ENCODE peak calls at places on chromosome 15, in five cellular contexts. G is fibroblast of villous mesenchyme, K is NCI-H69, D is foreskin keratinocyte, W is RWPE1. T is an unnamed sample.

GRCh38 chr15:63933522-63933921 is 99.8 kb upstream of the HERC1 start:
- DNase-seq in G (no peak), K (no peak), D (peak; percentile 46), W (no peak), T (no peak)

GRCh38 chr15:99211926-99212325 is 37.5 kb downstream of the TTC23 start:
- DNase-seq in G (peak; percentile 28), K (no peak), D (no peak), W (no peak), T (no peak)

GRCh38 chr15:65921780-65922179 is 52.5 kb downstream of the RAB11A start:
- DNase-seq in G (no peak), K (no peak), D (no peak), W (no peak), T (no peak)

GRCh38 chr15:86178845-86179244 is 99.2 kb downstream of the AGBL1 start:
- DNase-seq in G (no peak), K (peak; percentile 3), D (no peak), W (no peak), T (no peak)

GRCh38 chr15:38254065-38254883 is 1.6 kb downstream of the SPRED1 start:
- DNase-seq in G (peak; percentile 68), K (peak; percentile 69), D (peak; percentile 84), W (peak; percentile 82), T (peak; percentile 53)

GRCh38 chr15:29048011-29048410 is 162.2 kb downstream of the APBA2 start:
- DNase-seq in G (no peak), K (no peak), D (no peak), W (no peak), T (no peak)

GRCh38 chr15:80967451-80967850 is 22.2 kb downstream of the MESD start:
- DNase-seq in G (peak; percentile 62), K (no peak), D (no peak), W (no peak), T (no peak)

GRCh38 chr15:55526559-55527036 is 18.6 kb upstream of the DNAAF4 start:
- DNase-seq in G (peak; percentile 73), K (peak; percentile 84), D (peak; percentile 25), W (peak; percentile 28), T (no peak)

GRCh38 chr15:62432702-62433398 is 267.8 kb upstream of the C2CD4B start:
- DNase-seq in G (peak; percentile 62), K (no peak), D (no peak), W (no peak), T (no peak)

GRCh38 chr15:58909616-58910015 is 23.9 kb downstream of the SLTM start:
- DNase-seq in G (peak; percentile 18), K (no peak), D (no peak), W (no peak), T (no peak)

GRCh38 chr15:38299216-38299615 is 46.6 kb downstream of the SPRED1 start:
- DNase-seq in G (peak; percentile 87), K (no peak), D (no peak), W (no peak), T (no peak)

GRCh38 chr15:23647421-23648375 is at the start of gene MAGEL2:
- DNase-seq in G (no peak), K (peak; percentile 48), D (no peak), W (no peak), T (no peak)

GRCh38 chr15:64770626-64771025 is 4.8 kb downstream of the RBPMS2 start:
- DNase-seq in G (no peak), K (no peak), D (no peak), W (no peak), T (no peak)

GRCh38 chr15:59174846-59175831 is 31.5 kb upstream of the LDHAL6B start:
- DNase-seq in G (peak; percentile 96), K (peak; percentile 71), D (peak; percentile 54), W (no peak), T (peak; percentile 7)

T was measured in CD8-positive, alpha-beta T cell.